ENCODE peak calls at places on chromosomes 1 and 21, in eight cellular contexts. One of them, this sample, is unnamed.

GRCh38 chr1:151036356-151036755 is at the start of gene BNIPL:
- DNase-seq in thoracic aorta: no peak
- DNase-seq in AG09309: no peak
- DNase-seq in endothelial cell: no peak
- DNase-seq in BE2C: no peak
- DNase-seq in mesothelial cell of epicardium: no peak
- DNase-seq in H9: no peak
- DNase-seq in GM12864: no peak
- DNase-seq in this sample: no peak

GRCh38 chr1:154960446-154961136 is 991 bp downstream of the PYGO2 start:
- DNase-seq in thoracic aorta: no peak
- DNase-seq in AG09309: no peak
- DNase-seq in endothelial cell: no peak
- DNase-seq in BE2C: no peak
- DNase-seq in mesothelial cell of epicardium: no peak
- DNase-seq in H9: no peak
- DNase-seq in GM12864: no peak
- DNase-seq in this sample: no peak

GRCh38 chr1:2347409-2347785 is 44.0 kb downstream of the MORN1 start:
- DNase-seq in thoracic aorta: no peak
- DNase-seq in AG09309: no peak
- DNase-seq in endothelial cell: no peak
- DNase-seq in BE2C: peak; percentile 2
- DNase-seq in mesothelial cell of epicardium: peak; percentile 13
- DNase-seq in H9: no peak
- DNase-seq in GM12864: no peak
- DNase-seq in this sample: no peak

GRCh38 chr1:163655565-163655964 is 333.8 kb downstream of the NUF2 start:
- DNase-seq in thoracic aorta: no peak
- DNase-seq in AG09309: no peak
- DNase-seq in endothelial cell: no peak
- DNase-seq in BE2C: no peak
- DNase-seq in mesothelial cell of epicardium: no peak
- DNase-seq in H9: no peak
- DNase-seq in GM12864: no peak
- DNase-seq in this sample: no peak

GRCh38 chr1:26237230-26237966 is 3.4 kb downstream of the CEP85 start:
- DNase-seq in thoracic aorta: no peak
- DNase-seq in AG09309: no peak
- DNase-seq in endothelial cell: no peak
- DNase-seq in BE2C: no peak
- DNase-seq in mesothelial cell of epicardium: no peak
- DNase-seq in H9: no peak
- DNase-seq in GM12864: no peak
- DNase-seq in this sample: no peak

GRCh38 chr1:201267481-201268229 is 15.7 kb upstream of the PKP1 start:
- DNase-seq in thoracic aorta: no peak
- DNase-seq in AG09309: peak; percentile 34
- DNase-seq in endothelial cell: no peak
- DNase-seq in BE2C: no peak
- DNase-seq in mesothelial cell of epicardium: no peak
- DNase-seq in H9: peak; percentile 7
- DNase-seq in GM12864: no peak
- DNase-seq in this sample: no peak

GRCh38 chr21:35333831-35334593 is 284.9 kb upstream of the RUNX1 start:
- DNase-seq in thoracic aorta: no peak
- DNase-seq in AG09309: no peak
- DNase-seq in endothelial cell: no peak
- DNase-seq in BE2C: no peak
- DNase-seq in mesothelial cell of epicardium: no peak
- DNase-seq in H9: no peak
- DNase-seq in GM12864: no peak
- DNase-seq in this sample: no peak

GRCh38 chr21:46457801-46458314 is 833 bp upstream of the DIP2A start:
- DNase-seq in thoracic aorta: no peak
- DNase-seq in AG09309: no peak
- DNase-seq in endothelial cell: no peak
- DNase-seq in BE2C: peak; percentile 49
- DNase-seq in mesothelial cell of epicardium: no peak
- DNase-seq in H9: peak; percentile 37
- DNase-seq in GM12864: peak; percentile 10
- DNase-seq in this sample: peak; percentile 50

GRCh38 chr1:237679687-237680086 is 211.0 kb downstream of the ZP4 start:
- DNase-seq in thoracic aorta: no peak
- DNase-seq in AG09309: no peak
- DNase-seq in endothelial cell: no peak
- DNase-seq in BE2C: no peak
- DNase-seq in mesothelial cell of epicardium: no peak
- DNase-seq in H9: no peak
- DNase-seq in GM12864: no peak
- DNase-seq in this sample: no peak

GRCh38 chr1:109863699-109864062 is 47.0 kb upstream of the CSF1 start:
- DNase-seq in thoracic aorta: no peak
- DNase-seq in AG09309: no peak
- DNase-seq in endothelial cell: no peak
- DNase-seq in BE2C: no peak
- DNase-seq in mesothelial cell of epicardium: no peak
- DNase-seq in H9: no peak
- DNase-seq in GM12864: no peak
- DNase-seq in this sample: no peak

GRCh38 chr1:78143673-78144072 is 97.9 kb downstream of the GIPC2 start:
- DNase-seq in thoracic aorta: no peak
- DNase-seq in AG09309: no peak
- DNase-seq in endothelial cell: no peak
- DNase-seq in BE2C: no peak
- DNase-seq in mesothelial cell of epicardium: no peak
- DNase-seq in H9: no peak
- DNase-seq in GM12864: no peak
- DNase-seq in this sample: no peak

GRCh38 chr1:2541619-2542246 is 11.7 kb upstream of the HES5 start:
- DNase-seq in thoracic aorta: no peak
- DNase-seq in AG09309: no peak
- DNase-seq in endothelial cell: no peak
- DNase-seq in BE2C: no peak
- DNase-seq in mesothelial cell of epicardium: no peak
- DNase-seq in H9: no peak
- DNase-seq in GM12864: no peak
- DNase-seq in this sample: no peak

GRCh38 chr1:92538413-92539061 is 51.8 kb upstream of the GFI1 start:
- DNase-seq in thoracic aorta: no peak
- DNase-seq in AG09309: no peak
- DNase-seq in endothelial cell: no peak
- DNase-seq in BE2C: no peak
- DNase-seq in mesothelial cell of epicardium: no peak
- DNase-seq in H9: no peak
- DNase-seq in GM12864: peak; percentile 51
- DNase-seq in this sample: peak; percentile 49

GRCh38 chr1:27455166-27455811 is 34.7 kb downstream of the WASF2 start:
- DNase-seq in thoracic aorta: no peak
- DNase-seq in AG09309: no peak
- DNase-seq in endothelial cell: no peak
- DNase-seq in BE2C: peak; percentile 6
- DNase-seq in mesothelial cell of epicardium: no peak
- DNase-seq in H9: no peak
- DNase-seq in GM12864: no peak
- DNase-seq in this sample: no peak

GRCh38 chr1:18320051-18320450 is 160.7 kb upstream of the KLHDC7A start:
- DNase-seq in thoracic aorta: no peak
- DNase-seq in AG09309: no peak
- DNase-seq in endothelial cell: no peak
- DNase-seq in BE2C: no peak
- DNase-seq in mesothelial cell of epicardium: no peak
- DNase-seq in H9: no peak
- DNase-seq in GM12864: no peak
- DNase-seq in this sample: no peak

GRCh38 chr1:184748767-184749166 is 5.9 kb downstream of the EDEM3 start:
- DNase-seq in thoracic aorta: no peak
- DNase-seq in AG09309: no peak
- DNase-seq in endothelial cell: no peak
- DNase-seq in BE2C: no peak
- DNase-seq in mesothelial cell of epicardium: no peak
- DNase-seq in H9: no peak
- DNase-seq in GM12864: no peak
- DNase-seq in this sample: no peak

GRCh38 chr1:6491076-6491449 is 404 bp downstream of the PLEKHG5 start:
- DNase-seq in thoracic aorta: no peak
- DNase-seq in AG09309: no peak
- DNase-seq in endothelial cell: no peak
- DNase-seq in BE2C: no peak
- DNase-seq in mesothelial cell of epicardium: no peak
- DNase-seq in H9: no peak
- DNase-seq in GM12864: no peak
- DNase-seq in this sample: no peak

GRCh38 chr1:70617728-70618127 is 206.7 kb downstream of the CTH start:
- DNase-seq in thoracic aorta: no peak
- DNase-seq in AG09309: no peak
- DNase-seq in endothelial cell: no peak
- DNase-seq in BE2C: no peak
- DNase-seq in mesothelial cell of epicardium: no peak
- DNase-seq in H9: no peak
- DNase-seq in GM12864: no peak
- DNase-seq in this sample: no peak
- TF ChIP-seq CTCF in thoracic aorta: no peak
- TF ChIP-seq CTCF in AG09309: no peak
- TF ChIP-seq CTCF in endothelial cell: no peak
- TF ChIP-seq CTCF in BE2C: no peak
- TF ChIP-seq CTCF in mesothelial cell of epicardium: no peak
- TF ChIP-seq CTCF in H9: peak; percentile 59
- TF ChIP-seq CTCF in GM12864: no peak
- TF ChIP-seq CTCF in this sample: no peak

GRCh38 chr1:56418047-56418680 is 161.2 kb downstream of the PLPP3 start:
- DNase-seq in thoracic aorta: no peak
- DNase-seq in AG09309: no peak
- DNase-seq in endothelial cell: peak; percentile 45
- DNase-seq in BE2C: no peak
- DNase-seq in mesothelial cell of epicardium: no peak
- DNase-seq in H9: no peak
- DNase-seq in GM12864: no peak
- DNase-seq in this sample: no peak

GRCh38 chr1:56417636-56418035 is 161.7 kb downstream of the PLPP3 start:
- DNase-seq in thoracic aorta: no peak
- DNase-seq in AG09309: no peak
- DNase-seq in endothelial cell: no peak
- DNase-seq in BE2C: no peak
- DNase-seq in mesothelial cell of epicardium: no peak
- DNase-seq in H9: no peak
- DNase-seq in GM12864: no peak
- DNase-seq in this sample: no peak

GRCh38 chr1:56415258-56415657 is 164.1 kb downstream of the PLPP3 start:
- DNase-seq in thoracic aorta: no peak
- DNase-seq in AG09309: no peak
- DNase-seq in endothelial cell: no peak
- DNase-seq in BE2C: no peak
- DNase-seq in mesothelial cell of epicardium: no peak
- DNase-seq in H9: no peak
- DNase-seq in GM12864: no peak
- DNase-seq in this sample: no peak

GRCh38 chr1:56415720-56416119 is 163.6 kb downstream of the PLPP3 start:
- DNase-seq in thoracic aorta: no peak
- DNase-seq in AG09309: no peak
- DNase-seq in endothelial cell: no peak
- DNase-seq in BE2C: no peak
- DNase-seq in mesothelial cell of epicardium: no peak
- DNase-seq in H9: no peak
- DNase-seq in GM12864: no peak
- DNase-seq in this sample: no peak

DNA sequence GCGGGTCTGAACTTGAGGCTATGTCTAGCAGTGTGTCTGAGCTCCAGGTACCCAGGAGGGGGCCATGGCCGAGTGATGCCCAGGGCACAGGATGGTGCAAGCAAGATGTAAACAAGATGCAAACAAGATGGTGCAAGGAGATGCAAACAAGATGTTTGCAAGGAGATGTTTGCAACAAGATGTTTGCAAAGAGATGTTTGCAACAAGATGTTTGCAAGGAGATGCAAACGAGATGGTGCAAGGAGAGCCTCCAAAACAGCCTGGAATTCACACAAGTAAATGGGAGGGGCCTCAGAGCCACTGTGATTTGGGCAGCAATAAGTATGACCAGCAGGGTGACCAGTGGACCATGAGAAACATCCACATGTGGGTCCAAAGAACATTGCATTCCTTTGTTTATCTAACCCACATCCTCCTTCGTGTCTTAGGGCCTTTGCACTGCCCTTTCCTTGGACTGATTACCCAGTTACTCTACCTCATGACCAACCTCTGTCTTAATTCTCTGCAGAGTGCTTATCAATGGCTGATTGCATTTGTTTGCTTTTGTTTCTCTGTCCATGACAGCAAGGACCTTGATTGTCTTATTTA is 162.9 kb downstream of the PLPP3 start:
- DNase-seq in thoracic aorta: no peak
- DNase-seq in AG09309: no peak
- DNase-seq in endothelial cell: no peak
- DNase-seq in BE2C: no peak
- DNase-seq in mesothelial cell of epicardium: no peak
- DNase-seq in H9: no peak
- DNase-seq in GM12864: no peak
- DNase-seq in this sample: no peak
- TF ChIP-seq CTCF in thoracic aorta: no peak
- TF ChIP-seq CTCF in AG09309: no peak
- TF ChIP-seq CTCF in endothelial cell: no peak
- TF ChIP-seq CTCF in BE2C: no peak
- TF ChIP-seq CTCF in mesothelial cell of epicardium: no peak
- TF ChIP-seq CTCF in H9: peak; percentile 33
- TF ChIP-seq CTCF in GM12864: no peak
- TF ChIP-seq CTCF in this sample: no peak

GRCh38 chr1:67771152-67771551 is 62.1 kb downstream of the GNG12 start:
- DNase-seq in thoracic aorta: no peak
- DNase-seq in AG09309: no peak
- DNase-seq in endothelial cell: no peak
- DNase-seq in BE2C: no peak
- DNase-seq in mesothelial cell of epicardium: no peak
- DNase-seq in H9: no peak
- DNase-seq in GM12864: no peak
- DNase-seq in this sample: no peak
- TF ChIP-seq CTCF in thoracic aorta: no peak
- TF ChIP-seq CTCF in AG09309: peak; percentile 29
- TF ChIP-seq CTCF in endothelial cell: no peak
- TF ChIP-seq CTCF in BE2C: peak; percentile 10
- TF ChIP-seq CTCF in mesothelial cell of epicardium: no peak
- TF ChIP-seq CTCF in H9: peak; percentile 56
- TF ChIP-seq CTCF in GM12864: peak; percentile 15
- TF ChIP-seq CTCF in this sample: no peak

DNA sequence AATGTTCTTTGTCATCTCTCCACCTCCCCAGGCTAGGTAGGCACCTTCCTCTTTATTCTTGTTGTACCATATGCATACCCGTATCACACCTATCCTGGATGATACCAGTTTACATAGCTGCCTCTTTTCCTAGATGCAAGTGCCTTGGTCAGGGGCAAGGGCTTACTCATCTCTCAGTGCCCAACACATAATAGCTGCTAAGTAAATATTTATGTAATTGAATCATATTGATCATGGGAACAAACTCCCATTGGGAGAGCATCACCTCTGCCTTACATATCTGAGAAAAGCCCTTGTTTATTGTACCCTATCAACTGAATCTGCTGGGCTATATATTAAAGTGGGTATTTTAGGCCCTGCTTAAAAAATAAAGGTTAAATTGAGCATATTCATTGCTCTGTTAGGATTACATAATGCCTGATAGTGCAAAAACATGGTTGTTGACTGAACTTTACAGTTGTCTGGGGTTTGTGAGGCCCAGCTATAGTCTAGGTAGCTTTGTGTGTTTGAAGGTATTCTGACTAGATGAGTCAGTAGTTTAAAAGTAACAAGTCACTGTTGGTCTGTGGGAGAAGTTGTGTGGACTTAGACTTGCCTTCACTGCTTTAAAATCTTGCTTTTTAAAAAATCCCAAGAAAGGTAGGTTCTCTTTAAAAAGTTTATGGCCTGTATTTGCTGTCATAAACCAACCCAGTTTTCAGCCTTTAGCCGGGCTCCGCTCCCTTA is 82.6 kb downstream of the OLFML2B start:
- DNase-seq in thoracic aorta: no peak
- DNase-seq in AG09309: no peak
- DNase-seq in endothelial cell: no peak
- DNase-seq in BE2C: no peak
- DNase-seq in mesothelial cell of epicardium: no peak
- DNase-seq in H9: no peak
- DNase-seq in GM12864: no peak
- DNase-seq in this sample: no peak
- TF ChIP-seq CTCF in thoracic aorta: no peak
- TF ChIP-seq CTCF in AG09309: no peak
- TF ChIP-seq CTCF in endothelial cell: no peak
- TF ChIP-seq CTCF in BE2C: no peak
- TF ChIP-seq CTCF in mesothelial cell of epicardium: no peak
- TF ChIP-seq CTCF in H9: no peak
- TF ChIP-seq CTCF in GM12864: no peak
- TF ChIP-seq CTCF in this sample: no peak

This sample was measured in GM10248.